ENCODE peak calls at places on chromosomes 3 and 15, in nine cellular contexts. P, F, G, Q, V, U, K, S and A are unnamed samples.

GRCh38 chr3:53023072-53023823 is 22.6 kb downstream of the SFMBT1 start:
- DNase-seq in F (no peak), K (no peak), P (no peak), Q (no peak), S (no peak), G (no peak), U (no peak), V (no peak), A (no peak)

GRCh38 chr3:13148126-13148525 is 74.9 kb upstream of the IQSEC1 start:
- DNase-seq in F (no peak), V (no peak), S (peak; percentile 57), G (no peak), P (peak; percentile 15), U (no peak), K (no peak), Q (no peak), A (no peak)

GRCh38 chr15:66566963-66567531 is 1.2 kb upstream of the LCTL start:
- DNase-seq in F (peak; percentile 65), G (peak; percentile 76), V (peak; percentile 41), Q (peak; percentile 81), K (peak; percentile 46), U (peak; percentile 67), S (peak; percentile 66), P (no peak), A (no peak)

GRCh38 chr3:189389346-189389745 is 217.6 kb downstream of the TPRG1 start:
- DNase-seq in S (no peak), Q (no peak), K (no peak), U (no peak), V (no peak), G (no peak), P (no peak), F (no peak), A (no peak)

GRCh38 chr15:82951472-82952155 is 906 bp downstream of the HOMER2 start:
- DNase-seq in F (no peak), V (no peak), Q (no peak), P (no peak), G (no peak), S (no peak), K (no peak), U (no peak), A (no peak)

GRCh38 chr3:197942956-197943556 is 6.9 kb upstream of the RPL35A start:
- DNase-seq in K (no peak), U (no peak), S (no peak), P (no peak), Q (peak; percentile 47), G (no peak), V (no peak), F (no peak), A (no peak)

GRCh38 chr15:20345401-20345958 is 196.1 kb downstream of the GOLGA6L6 start:
- DNase-seq in F (no peak), G (no peak), K (no peak), Q (peak; percentile 9), U (peak; percentile 7), P (peak; percentile 49), S (peak; percentile 80), V (no peak), A (no peak)

GRCh38 chr15:80977627-80978036 is 12.0 kb downstream of the MESD start:
- DNase-seq in F (peak; percentile 71), G (peak; percentile 35), S (no peak), P (peak; percentile 86), U (peak; percentile 56), Q (peak; percentile 73), V (peak; percentile 53), K (peak; percentile 45), A (no peak)

GRCh38 chr3:116339441-116340028 is 105.8 kb downstream of the LSAMP start:
- DNase-seq in U (peak; percentile 25), K (no peak), V (no peak), F (no peak), Q (no peak), S (no peak), G (no peak), P (no peak), A (no peak)

GRCh38 chr15:96068897-96069296 is 261.6 kb upstream of the NR2F2 start:
- DNase-seq in U (no peak), P (no peak), G (no peak), K (no peak), Q (no peak), F (no peak), S (no peak), V (no peak), A (no peak)

GRCh38 chr3:168419091-168419490 is 323.4 kb upstream of the GOLIM4 start:
- DNase-seq in U (no peak), S (no peak), V (no peak), F (no peak), Q (no peak), G (no peak), P (no peak), K (no peak), A (no peak)

GRCh38 chr3:116980106-116980505 is 270.5 kb downstream of the TUSC7 start:
- DNase-seq in F (no peak), P (no peak), S (no peak), G (no peak), U (no peak), Q (no peak), V (no peak), K (no peak), A (no peak)

GRCh38 chr15:36499751-36500389 is 79.6 kb upstream of the CDIN1 start:
- DNase-seq in P (no peak), Q (no peak), K (no peak), G (no peak), V (no peak), U (no peak), S (no peak), F (no peak), A (no peak)

GRCh38 chr3:99879275-99879674 is 61.6 kb downstream of the CMSS1 start:
- DNase-seq in U (no peak), S (no peak), G (no peak), F (no peak), K (no peak), Q (no peak), P (no peak), V (no peak), A (no peak)

GRCh38 chr3:177443469-177443868 is 246.2 kb upstream of the TBL1XR1 start:
- DNase-seq in S (no peak), F (no peak), P (no peak), V (no peak), K (no peak), G (peak; percentile 12), U (peak; percentile 43), Q (no peak), A (no peak)
- H3K4me3 ChIP-seq in S (no peak overlapping the region), F (no peak overlapping the region), P (no peak overlapping the region), V (no peak overlapping the region), K (no peak overlapping the region), G (no peak overlapping the region), U (no peak overlapping the region), Q (no peak overlapping the region), A (peak overlapping the region; percentile 7)

GRCh38 chr3:48555231-48555948 is 1.2 kb downstream of the PFKFB4 start:
- DNase-seq in K (no peak), P (no peak), G (no peak), F (no peak), S (peak; percentile 65), V (no peak), U (no peak), Q (no peak), A (no peak)

GRCh38 chr3:48553886-48554845 is 2.4 kb downstream of the PFKFB4 start:
- DNase-seq in Q (no peak), G (no peak), P (no peak), F (no peak), U (no peak), S (peak; percentile 52), K (no peak), V (no peak), A (no peak)

GRCh38 chr3:48555949-48556795 is 431 bp downstream of the PFKFB4 start:
- DNase-seq in Q (no peak), U (no peak), V (peak; percentile 25), P (no peak), S (no peak), G (no peak), K (no peak), F (no peak), A (no peak)

GRCh38 chr3:48558446-48559134 is 2.0 kb upstream of the PFKFB4 start:
- DNase-seq in Q (no peak), P (no peak), F (no peak), S (peak; percentile 85), K (no peak), G (no peak), U (peak; percentile 44), V (peak; percentile 41), A (no peak)

DNA sequence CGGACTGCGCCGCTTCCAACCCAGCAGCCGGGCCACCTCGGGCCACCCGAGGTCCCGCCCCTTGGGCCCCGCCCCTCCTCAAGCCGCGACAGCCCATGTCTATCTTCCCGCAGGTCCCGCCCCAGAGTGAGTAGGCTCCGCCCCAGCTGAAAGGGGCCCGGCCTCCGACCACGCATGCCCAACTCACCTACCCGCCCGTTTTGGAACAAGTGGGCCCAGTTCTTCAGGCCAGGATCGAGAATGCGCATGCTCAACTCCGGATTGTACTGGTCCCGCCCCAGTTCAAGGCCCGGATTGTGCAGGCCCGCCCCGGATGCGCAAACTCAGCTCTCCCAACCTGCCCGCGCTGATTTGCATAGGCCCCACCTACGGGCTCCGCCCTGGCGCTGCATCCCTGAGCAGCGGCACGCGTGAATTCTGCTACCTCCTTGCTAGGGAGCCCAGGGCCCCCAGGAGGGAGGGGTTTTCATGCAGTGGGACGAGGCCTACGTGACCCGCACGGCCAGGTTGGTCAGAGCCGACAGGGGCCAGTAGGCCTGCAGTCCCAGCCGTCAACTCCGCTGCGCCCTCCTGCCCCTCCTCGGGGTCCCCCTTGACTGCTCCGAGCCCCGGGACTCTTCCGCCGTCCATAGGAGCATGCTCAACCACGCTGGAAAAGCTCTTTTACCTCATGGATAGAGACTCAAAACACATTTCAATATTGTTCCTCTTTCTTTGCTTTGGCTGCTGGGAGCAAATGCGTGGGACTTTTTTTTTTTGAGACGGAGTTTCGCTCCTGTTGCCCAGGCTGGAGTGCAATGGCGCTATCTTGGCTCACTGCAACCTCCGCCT is at the start of gene PFKFB4:
- DNase-seq in G (peak; percentile 98), K (peak; percentile 100), F (peak; percentile 100), U (peak; percentile 99), Q (peak; percentile 99), P (peak; percentile 99), S (peak; percentile 99), V (peak; percentile 99), A (peak; percentile 97)
- TF ChIP-seq POLR2A in G (peak; percentile 28), K (peak; percentile 14), F (no peak), U (no peak), Q (peak; percentile 15), P (no peak), S (peak; percentile 13), V (peak; percentile 38), A (peak; percentile 49)

DNA sequence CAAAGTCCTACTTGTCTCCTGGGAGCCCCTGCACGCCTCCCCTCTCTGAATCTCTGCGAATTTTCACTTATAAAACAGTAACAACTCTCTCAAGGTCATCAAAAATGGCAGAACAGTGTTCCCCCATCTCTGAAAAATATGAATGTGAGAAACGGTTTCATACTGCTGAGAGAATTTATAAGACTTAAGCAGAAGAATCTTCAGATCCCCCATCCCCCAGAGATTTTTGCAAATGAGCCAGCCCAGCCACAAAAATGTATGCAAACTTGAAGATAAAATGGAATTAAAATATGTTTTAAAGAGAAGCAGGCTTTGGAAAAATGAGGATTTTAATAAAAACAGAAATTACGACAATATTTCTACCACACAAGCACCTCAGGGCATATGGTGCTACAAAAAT is 173.0 kb downstream of the STT3B start:
- DNase-seq in V (no peak), P (no peak), F (no peak), Q (no peak), U (no peak), G (no peak), K (no peak), S (no peak), A (no peak)
- H3K27ac ChIP-seq in V (no peak overlapping the region), P (no peak overlapping the region), F (no peak overlapping the region), Q (no peak overlapping the region), U (no peak overlapping the region), G (no peak overlapping the region), K (no peak overlapping the region), S (no peak overlapping the region), A (no peak overlapping the region)

GRCh38 chr15:44094776-44095175 is 100.3 kb downstream of the FRMD5 start:
- DNase-seq in G (no peak), K (no peak), P (no peak), S (no peak), U (no peak), F (no peak), V (no peak), Q (no peak), A (no peak)
- H3K4me3 ChIP-seq in G (no peak overlapping the region), K (no peak overlapping the region), P (no peak overlapping the region), S (no peak overlapping the region), U (no peak overlapping the region), F (no peak overlapping the region), V (no peak overlapping the region), Q (no peak overlapping the region), A (no peak overlapping the region)